ENCODE peak calls at places on chromosome 3, in seven cellular contexts. Y is IMR-90, R is fibroblast of lung, Z is tibial artery, X is lower lobe of right lung, J is pancreas, I is SJSA1. D is an unnamed sample.

GRCh38 chr3:122415762-122416654 is at the start of gene WDR5B:
- DNase-seq in Y (peak; percentile 96), R (peak; percentile 98), Z (peak; percentile 99), X (peak; percentile 95), J (peak; percentile 99), I (peak; percentile 97), D (peak; percentile 98)

GRCh38 chr3:125186261-125186770 is 26.2 kb downstream of the SLC12A8 start:
- DNase-seq in Y (peak; percentile 71), R (peak; percentile 51), Z (no peak), X (no peak), J (no peak), I (no peak), D (no peak)

GRCh38 chr3:62529230-62529629 is 155.9 kb upstream of the FEZF2 start:
- DNase-seq in Y (peak; percentile 8), R (peak; percentile 32), Z (no peak), X (no peak), J (peak; percentile 8), I (no peak), D (no peak)

GRCh38 chr3:143963946-143964345 is 7.7 kb upstream of the DIPK2A start:
- DNase-seq in Y (no peak), R (no peak), Z (no peak), X (no peak), J (no peak), I (no peak), D (no peak)

GRCh38 chr3:160956785-160957184 is 148.4 kb downstream of the B3GALNT1 start:
- DNase-seq in Y (peak; percentile 7), R (peak; percentile 46), Z (no peak), X (no peak), J (no peak), I (peak; percentile 6), D (no peak)

GRCh38 chr3:47441796-47442551 is 33.8 kb downstream of the SCAP start:
- DNase-seq in Y (no peak), R (no peak), Z (peak; percentile 13), X (no peak), J (peak; percentile 31), I (no peak), D (no peak)

GRCh38 chr3:133444071-133444774 is 44.4 kb downstream of the BFSP2 start:
- DNase-seq in Y (peak; percentile 24), R (peak; percentile 48), Z (no peak), X (no peak), J (peak; percentile 67), I (peak; percentile 76), D (no peak)

GRCh38 chr3:39193391-39193790 is 996 bp upstream of the XIRP1 start:
- DNase-seq in Y (peak; percentile 37), R (no peak), Z (no peak), X (no peak), J (no peak), I (peak; percentile 18), D (no peak)

GRCh38 chr3:178706411-178706810 is 170.2 kb downstream of the KCNMB2 start:
- DNase-seq in Y (no peak), R (no peak), Z (no peak), X (no peak), J (no peak), I (no peak), D (no peak)

GRCh38 chr3:142319094-142319493 is 93.7 kb upstream of the GK5 start:
- DNase-seq in Y (peak; percentile 71), R (peak; percentile 44), Z (no peak), X (no peak), J (no peak), I (peak; percentile 42), D (no peak)

GRCh38 chr3:177733936-177734335 is 536.7 kb upstream of the TBL1XR1 start:
- DNase-seq in Y (no peak), R (no peak), Z (no peak), X (no peak), J (no peak), I (no peak), D (no peak)

GRCh38 chr3:181278468-181279238 is 289.1 kb upstream of the DNAJC19 start:
- DNase-seq in Y (no peak), R (no peak), Z (no peak), X (no peak), J (no peak), I (no peak), D (no peak)

GRCh38 chr3:168925568-168925967 is 737.9 kb downstream of the MECOM start:
- DNase-seq in Y (no peak), R (no peak), Z (no peak), X (no peak), J (no peak), I (no peak), D (no peak)

GRCh38 chr3:48591436-48591835 is 3.7 kb downstream of the COL7A1 start:
- DNase-seq in Y (no peak), R (no peak), Z (no peak), X (no peak), J (no peak), I (no peak), D (no peak)

GRCh38 chr3:22377421-22377820 is 626.4 kb upstream of the ZNF385D start:
- DNase-seq in Y (no peak), R (peak; percentile 38), Z (no peak), X (no peak), J (no peak), I (no peak), D (no peak)

GRCh38 chr3:128698211-128699011 is 27.6 kb upstream of the RAB7A start:
- DNase-seq in Y (no peak), R (no peak), Z (peak; percentile 70), X (peak; percentile 62), J (peak; percentile 50), I (no peak), D (peak; percentile 78)

GRCh38 chr3:195154111-195154791 is 116.7 kb downstream of the XXYLT1 start:
- DNase-seq in Y (peak; percentile 82), R (peak; percentile 78), Z (no peak), X (no peak), J (no peak), I (peak; percentile 48), D (no peak)

GRCh38 chr3:173058229-173058628 is 82.8 kb downstream of the SPATA16 start:
- DNase-seq in Y (no peak), R (no peak), Z (no peak), X (no peak), J (no peak), I (no peak), D (no peak)

GRCh38 chr3:87792532-87793321 is 266.1 kb downstream of the CGGBP1 start:
- DNase-seq in Y (no peak), R (no peak), Z (no peak), X (peak; percentile 47), J (peak; percentile 15), I (no peak), D (peak; percentile 63)

GRCh38 chr3:147400111-147400510 is 6.2 kb downstream of the ZIC4 start:
- DNase-seq in Y (no peak), R (no peak), Z (no peak), X (no peak), J (no peak), I (no peak), D (no peak)

GRCh38 chr3:147397911-147398809 is 8.2 kb downstream of the ZIC4 start:
- DNase-seq in Y (no peak), R (no peak), Z (no peak), X (no peak), J (no peak), I (no peak), D (no peak)

GRCh38 chr3:147397155-147397888 is 9.0 kb downstream of the ZIC4 start:
- DNase-seq in Y (no peak), R (no peak), Z (no peak), X (no peak), J (no peak), I (no peak), D (no peak)

GRCh38 chr3:147400999-147401398 is 5.3 kb downstream of the ZIC4 start:
- DNase-seq in Y (no peak), R (no peak), Z (no peak), X (no peak), J (no peak), I (no peak), D (no peak)

DNA sequence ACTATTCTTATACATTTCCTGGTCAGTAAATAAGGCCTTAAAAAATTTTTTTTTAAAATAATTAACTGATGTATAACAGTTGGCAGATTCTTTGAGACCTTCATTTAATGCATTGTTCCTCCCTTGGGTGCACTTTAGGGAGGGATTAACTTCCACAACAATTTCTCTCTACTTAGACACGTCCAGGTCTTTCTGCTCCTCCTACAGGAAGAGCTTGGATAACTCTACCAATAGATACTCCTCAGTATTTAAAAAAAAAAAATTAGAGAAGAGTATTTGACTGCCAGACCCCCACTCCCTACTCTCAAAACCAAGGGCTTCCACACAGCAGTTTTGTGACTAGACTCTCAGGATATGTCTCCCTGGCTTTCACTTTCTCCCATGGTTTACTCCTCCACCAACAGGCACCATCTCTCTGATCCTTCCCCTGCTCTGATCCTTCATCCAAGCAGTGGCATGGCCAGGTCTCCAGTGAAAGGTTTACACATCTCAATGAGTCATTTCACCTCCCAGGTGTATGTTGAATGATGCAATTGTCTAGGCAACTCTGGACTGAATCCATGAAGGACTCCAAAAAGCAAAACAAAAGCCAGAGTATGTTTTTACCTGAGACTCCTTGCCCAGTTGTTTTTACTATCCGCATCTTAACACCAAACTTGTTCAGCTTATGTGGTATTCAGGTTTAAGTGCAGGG is 7.4 kb downstream of the ZIC4 start:
- DNase-seq in Y (no peak), R (no peak), Z (no peak), X (no peak), J (no peak), I (no peak), D (no peak)
- H3K4me3 ChIP-seq in Y (no peak overlapping the region), R (no peak overlapping the region), Z (no peak overlapping the region), X (no peak overlapping the region), J (no peak overlapping the region), I (no peak overlapping the region), D (no peak overlapping the region)

GRCh38 chr3:72976182-72976825 is 20.3 kb upstream of the PPP4R2 start:
- DNase-seq in Y (peak; percentile 48), R (peak; percentile 23), Z (no peak), X (no peak), J (no peak), I (peak; percentile 46), D (no peak)
- H3K27ac ChIP-seq in Y (no peak overlapping the region), R (no peak overlapping the region), Z (no peak overlapping the region), X (no peak overlapping the region), J (no peak overlapping the region), I (peak overlapping the region; percentile 28), D (no peak overlapping the region)

DNA sequence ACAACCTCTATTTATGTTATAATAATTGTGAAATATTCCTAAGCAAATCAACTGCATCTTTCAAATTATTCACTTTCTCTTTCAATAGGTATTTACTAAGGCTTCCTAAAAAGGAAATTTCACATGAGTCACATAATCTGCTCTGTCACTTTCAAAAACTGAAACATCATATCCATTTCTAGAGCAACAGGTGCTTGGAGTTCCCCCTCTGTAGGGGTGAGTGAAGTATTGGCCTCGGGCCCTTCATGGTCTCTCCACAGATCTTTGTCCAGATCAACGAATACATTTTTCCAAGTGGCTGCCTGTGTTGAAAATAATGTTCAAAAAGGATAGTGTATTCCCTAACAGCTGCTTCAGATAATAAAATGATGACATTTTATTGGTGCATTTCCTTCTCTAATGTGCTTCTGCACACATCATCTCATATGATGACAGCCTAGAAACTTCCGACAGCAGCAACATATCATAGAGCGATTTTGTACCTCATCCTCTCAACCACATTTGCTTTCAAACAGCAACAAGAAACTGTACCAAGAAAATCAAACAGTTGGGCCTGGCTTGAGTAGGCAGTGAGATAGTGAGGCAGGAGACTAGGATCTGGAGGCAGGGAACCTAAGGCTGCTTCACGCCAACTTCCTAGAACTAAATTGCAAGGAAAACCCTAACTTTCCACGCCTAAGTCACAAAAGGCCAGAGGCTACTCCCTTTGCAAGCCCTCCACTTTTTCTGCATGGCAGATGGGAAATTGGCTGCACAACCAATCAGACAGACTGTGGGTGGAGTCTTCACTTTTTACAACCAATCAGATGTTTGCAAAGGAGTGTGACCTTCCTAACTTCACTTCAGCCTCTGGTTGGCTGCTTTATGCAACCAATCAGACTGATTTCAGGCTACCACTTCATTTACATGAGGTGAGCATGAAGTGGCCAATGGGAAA is 340.1 kb downstream of the LRRC3B start:
- DNase-seq in Y (no peak), R (no peak), Z (no peak), X (no peak), J (no peak), I (no peak), D (no peak)
- H3K4me3 ChIP-seq in Y (no peak overlapping the region), R (no peak overlapping the region), Z (no peak overlapping the region), X (no peak overlapping the region), J (no peak overlapping the region), I (no peak overlapping the region), D (no peak overlapping the region)

GRCh38 chr3:52108302-52109232 is 45.7 kb downstream of the POC1A start:
- DNase-seq in Y (no peak), R (peak; percentile 28), Z (no peak), X (peak; percentile 23), J (no peak), I (no peak), D (no peak)
- H3K27ac ChIP-seq in Y (no peak overlapping the region), R (peak overlapping the region; percentile 10), Z (peak overlapping the region; percentile 18), X (peak overlapping the region; percentile 31), J (no peak overlapping the region), I (no peak overlapping the region), D (peak overlapping the region; percentile 26)

D was measured in upper lobe of right lung.